ENCODE peak calls at places on chromosomes 3 and 15, in eight cellular contexts. D is mesendoderm; V is fibroblast of lung; M is breast epithelium; C is CD8-positive, alpha-beta memory T cell; E is right atrium auricular region; W is heart left ventricle; P is IMR-90. B is an unnamed sample.

GRCh38 chr15:98904466-98905048 is 103.0 kb downstream of the PGPEP1L start:
- DNase-seq in W (no peak), V (peak; percentile 65), C (no peak), D (peak; percentile 84), E (no peak), M (no peak), P (peak; percentile 75), B (no peak)

GRCh38 chr3:66824450-66824849 is 173.7 kb upstream of the KBTBD8 start:
- DNase-seq in C (no peak), W (no peak), D (no peak), E (no peak), P (no peak), V (no peak), M (no peak), B (no peak)

GRCh38 chr3:19348929-19349564 is 200.7 kb downstream of the KCNH8 start:
- DNase-seq in P (peak; percentile 1), W (no peak), D (peak; percentile 30), M (no peak), E (no peak), C (no peak), V (peak; percentile 3), B (no peak)

GRCh38 chr15:41971893-41972340 is 440 bp downstream of the EHD4 start:
- DNase-seq in P (no peak), M (no peak), D (no peak), W (peak; percentile 44), V (no peak), E (no peak), C (no peak), B (no peak)

GRCh38 chr15:74381190-74381453 is 13.7 kb upstream of the CYP11A1 start:
- DNase-seq in M (no peak), W (no peak), E (no peak), D (no peak), V (no peak), P (no peak), C (no peak), B (no peak)

GRCh38 chr3:185460719-185461350 is 38.0 kb downstream of the TMEM41A start:
- DNase-seq in M (no peak), D (peak; percentile 28), C (no peak), V (peak; percentile 15), E (no peak), W (no peak), P (peak; percentile 34), B (no peak)

GRCh38 chr3:187833799-187834578 is 88.7 kb upstream of the BCL6 start:
- DNase-seq in M (no peak), W (no peak), D (no peak), C (no peak), E (no peak), P (no peak), V (no peak), B (no peak)

GRCh38 chr3:25576836-25577454 is 87.8 kb downstream of the TOP2B start:
- DNase-seq in E (no peak), C (no peak), V (peak; percentile 77), M (no peak), W (no peak), D (no peak), P (no peak), B (no peak)

GRCh38 chr3:160403028-160403545 is 3.6 kb downstream of the SMC4 start:
- DNase-seq in C (no peak), V (peak; percentile 23), W (no peak), M (no peak), D (no peak), E (no peak), P (peak; percentile 23), B (no peak)

GRCh38 chr3:111864821-111865656 is 6.0 kb downstream of the PHLDB2 start:
- DNase-seq in V (peak; percentile 99), E (no peak), P (peak; percentile 94), M (no peak), W (peak; percentile 63), D (peak; percentile 52), C (no peak), B (no peak)

GRCh38 chr3:183629546-183630301 is 5.7 kb upstream of the KLHL24 start:
- DNase-seq in W (no peak), V (no peak), M (no peak), E (no peak), D (peak; percentile 32), P (no peak), C (no peak), B (no peak)

GRCh38 chr3:128282392-128283196 is 129.3 kb downstream of the EEFSEC start:
- DNase-seq in M (peak; percentile 78), P (peak; percentile 50), W (peak; percentile 66), C (no peak), V (peak; percentile 71), E (peak; percentile 80), D (no peak), B (no peak)

GRCh38 chr15:27422997-27423396 is 452.0 kb downstream of the GABRG3 start:
- DNase-seq in C (no peak), W (no peak), V (no peak), E (no peak), M (no peak), P (no peak), D (no peak), B (no peak)

GRCh38 chr3:133963657-133964396 is 65.9 kb downstream of the SLCO2A1 start:
- DNase-seq in E (no peak), D (no peak), M (no peak), P (no peak), W (no peak), V (no peak), C (no peak), B (no peak)

GRCh38 chr3:43893721-43894120 is 203.0 kb downstream of the ABHD5 start:
- DNase-seq in C (no peak), V (peak; percentile 36), W (no peak), M (no peak), P (no peak), E (no peak), D (no peak), B (no peak)

GRCh38 chr3:28287046-28287445 is 45.6 kb downstream of the CMC1 start:
- DNase-seq in V (no peak), W (no peak), P (no peak), C (no peak), E (no peak), D (no peak), M (no peak), B (no peak)

DNA sequence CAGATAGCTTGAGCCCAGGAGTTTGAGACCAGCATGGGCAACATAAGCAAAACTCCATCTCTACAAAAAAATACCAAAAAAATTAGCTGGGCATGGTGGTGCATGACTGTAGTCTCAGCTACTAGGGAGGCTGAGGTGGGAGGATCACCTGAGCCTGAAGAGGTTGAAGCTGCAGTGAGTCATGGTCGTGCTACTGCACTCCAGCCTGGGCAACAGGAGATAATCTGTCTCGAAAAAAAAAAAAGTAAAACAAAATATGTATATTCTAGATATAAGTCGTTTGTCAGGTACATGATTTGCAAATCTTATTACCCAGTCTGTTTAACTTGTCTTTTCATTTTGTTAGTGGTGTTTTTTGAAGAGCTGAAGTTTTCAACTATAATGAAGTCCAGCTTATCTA is 40.2 kb downstream of the ZNF860 start:
- DNase-seq in C (no peak), V (no peak), W (no peak), M (no peak), P (no peak), E (no peak), D (no peak), B (no peak)
- H3K27ac ChIP-seq in C (no peak overlapping the region), V (no peak overlapping the region), W (no peak overlapping the region), M (no peak overlapping the region), P (no peak overlapping the region), E (no peak overlapping the region), D (no peak overlapping the region), B (no peak overlapping the region)

GRCh38 chr3:172124271-172124670 is 84.9 kb downstream of the FNDC3B start:
- DNase-seq in C (no peak), E (no peak), P (no peak), D (peak; percentile 68), M (no peak), V (no peak), W (no peak), B (no peak)
- H3K4me1 ChIP-seq in C (no peaks in the 10 kb centered on the region), E (no peaks in the 10 kb centered on the region), P (peaks cover 33% of the 10 kb centered on the region), D (peaks cover 8% of the 10 kb centered on the region), M (no peaks in the 10 kb centered on the region), V (peaks cover 22% of the 10 kb centered on the region), W (peaks cover 76% of the 10 kb centered on the region), B (peaks cover under 1% of the 10 kb centered on the region)

DNA sequence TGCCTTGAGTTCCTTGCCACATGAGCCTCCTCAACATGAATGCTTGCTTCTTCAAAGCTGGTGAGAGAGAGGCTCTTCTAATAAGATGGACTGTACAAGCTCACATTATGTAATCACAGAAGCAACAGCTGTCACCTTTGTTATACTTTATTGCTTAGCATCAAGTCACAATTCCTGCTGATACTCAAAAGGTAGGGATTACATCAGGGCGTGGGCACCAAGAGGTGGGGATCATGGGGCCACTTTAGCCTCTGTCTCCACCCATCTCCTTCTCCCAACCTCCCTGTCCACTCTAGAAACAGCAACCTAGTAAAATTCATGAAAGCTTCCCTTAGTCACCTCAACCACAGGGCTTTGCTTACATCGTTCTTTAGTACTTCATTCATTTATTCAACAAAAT is 95.9 kb downstream of the FAM43A start:
- DNase-seq in C (no peak), M (no peak), P (no peak), E (no peak), W (no peak), V (no peak), D (no peak), B (no peak)
- H3K27ac ChIP-seq in C (no peak overlapping the region), M (no peak overlapping the region), P (no peak overlapping the region), E (no peak overlapping the region), W (no peak overlapping the region), V (no peak overlapping the region), D (no peak overlapping the region), B (no peak overlapping the region)

GRCh38 chr15:78168591-78168990 is 19.4 kb downstream of the IDH3A start:
- DNase-seq in C (no peak), M (no peak), W (no peak), V (no peak), E (no peak), D (no peak), P (no peak), B (no peak)

GRCh38 chr15:78174398-78174797 is 25.2 kb downstream of the IDH3A start:
- DNase-seq in W (no peak), M (no peak), P (no peak), E (no peak), D (no peak), V (no peak), C (no peak), B (no peak)

GRCh38 chr15:78175333-78175732 is 26.2 kb downstream of the IDH3A start:
- DNase-seq in W (no peak), P (no peak), V (no peak), M (no peak), E (no peak), D (no peak), C (no peak), B (no peak)

GRCh38 chr15:78170848-78171773 is 21.9 kb downstream of the IDH3A start:
- DNase-seq in V (no peak), M (no peak), C (no peak), D (no peak), E (no peak), W (no peak), P (no peak), B (no peak)

DNA sequence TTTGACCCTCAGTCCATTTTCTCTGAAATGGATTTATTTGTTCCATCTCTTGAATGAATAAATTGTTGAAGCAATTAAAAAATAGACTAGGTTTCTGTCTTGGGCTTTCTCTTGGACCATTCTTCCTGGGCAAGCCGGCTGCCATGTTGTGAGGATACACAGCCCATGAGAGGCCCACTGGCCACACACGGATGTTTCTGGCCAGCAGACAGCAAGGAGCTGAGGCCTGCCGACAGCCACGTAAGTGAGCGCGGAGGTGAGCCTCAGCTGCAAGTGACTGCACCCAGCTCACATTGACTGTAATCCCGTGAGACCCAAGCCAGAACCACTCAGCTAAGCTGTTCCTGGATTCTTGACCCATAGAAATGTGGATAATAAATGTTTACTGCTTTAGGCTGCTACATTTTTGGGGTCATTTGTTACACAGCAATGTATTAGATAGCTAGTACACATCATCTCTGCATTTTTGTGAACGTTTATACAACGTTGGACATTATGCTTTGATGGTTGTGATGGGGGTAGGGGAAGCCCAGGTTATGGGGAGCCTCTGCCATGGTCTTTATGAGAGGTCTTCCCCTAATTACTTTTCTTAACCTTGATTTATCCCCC is 22.8 kb downstream of the IDH3A start:
- DNase-seq in P (no peak), C (no peak), E (no peak), M (no peak), W (no peak), V (no peak), D (no peak), B (no peak)
- H3K4me1 ChIP-seq in P (no peaks in the 10 kb centered on the region), C (peaks cover 26% of the 10 kb centered on the region), E (no peaks in the 10 kb centered on the region), M (no peaks in the 10 kb centered on the region), W (peaks cover 13% of the 10 kb centered on the region), V (no peaks in the 10 kb centered on the region), D (no peaks in the 10 kb centered on the region), B (no peaks in the 10 kb centered on the region)

B was measured in effector memory CD4-positive, alpha-beta T cell.